ENCODE peak calls at places on chromosomes 5 and 9, in seven cellular contexts. One of them, this sample, is unnamed.

GRCh38 chr5:394671-395155 is 48.3 kb upstream of the EXOC3 start:
- DNase-seq in fibroblast of pulmonary artery: no peak
- DNase-seq in stimulated activated CD8-positive, alpha-beta memory T cell treated with anti-CD3 and anti-CD28 coated beads, Interleukin-7, amount 100 ng/mL, for 4 hours: no peak
- DNase-seq in Daoy: no peak
- DNase-seq in tibial nerve: no peak
- DNase-seq in Peyer's patch: peak; percentile 13
- DNase-seq in ACHN: no peak
- DNase-seq in this sample: no peak

GRCh38 chr9:84991506-84991855 is 322.0 kb downstream of the NTRK2 start:
- DNase-seq in fibroblast of pulmonary artery: no peak
- DNase-seq in stimulated activated CD8-positive, alpha-beta memory T cell treated with anti-CD3 and anti-CD28 coated beads, Interleukin-7, amount 100 ng/mL, for 4 hours: no peak
- DNase-seq in Daoy: no peak
- DNase-seq in tibial nerve: no peak
- DNase-seq in Peyer's patch: no peak
- DNase-seq in ACHN: no peak
- DNase-seq in this sample: no peak

GRCh38 chr5:139711067-139711851 is 63.1 kb downstream of the CXXC5 start:
- DNase-seq in fibroblast of pulmonary artery: no peak
- DNase-seq in stimulated activated CD8-positive, alpha-beta memory T cell treated with anti-CD3 and anti-CD28 coated beads, Interleukin-7, amount 100 ng/mL, for 4 hours: peak; percentile 38
- DNase-seq in Daoy: peak; percentile 92
- DNase-seq in tibial nerve: no peak
- DNase-seq in Peyer's patch: peak; percentile 36
- DNase-seq in ACHN: peak; percentile 66
- DNase-seq in this sample: peak; percentile 23

GRCh38 chr5:111415053-111415452 is 97.3 kb downstream of the STARD4 start:
- DNase-seq in fibroblast of pulmonary artery: no peak
- DNase-seq in stimulated activated CD8-positive, alpha-beta memory T cell treated with anti-CD3 and anti-CD28 coated beads, Interleukin-7, amount 100 ng/mL, for 4 hours: no peak
- DNase-seq in Daoy: no peak
- DNase-seq in tibial nerve: no peak
- DNase-seq in Peyer's patch: no peak
- DNase-seq in ACHN: no peak
- DNase-seq in this sample: no peak

GRCh38 chr5:93006915-93007314 is 574.1 kb downstream of the NR2F1-AS1 start:
- DNase-seq in fibroblast of pulmonary artery: no peak
- DNase-seq in stimulated activated CD8-positive, alpha-beta memory T cell treated with anti-CD3 and anti-CD28 coated beads, Interleukin-7, amount 100 ng/mL, for 4 hours: no peak
- DNase-seq in Daoy: no peak
- DNase-seq in tibial nerve: no peak
- DNase-seq in Peyer's patch: no peak
- DNase-seq in ACHN: no peak
- DNase-seq in this sample: no peak

GRCh38 chr5:21070871-21071270 is 1082.9 kb upstream of the CDH18 start:
- DNase-seq in fibroblast of pulmonary artery: no peak
- DNase-seq in stimulated activated CD8-positive, alpha-beta memory T cell treated with anti-CD3 and anti-CD28 coated beads, Interleukin-7, amount 100 ng/mL, for 4 hours: no peak
- DNase-seq in Daoy: peak; percentile 5
- DNase-seq in tibial nerve: no peak
- DNase-seq in Peyer's patch: no peak
- DNase-seq in ACHN: no peak
- DNase-seq in this sample: no peak

GRCh38 chr5:43469671-43470396 is 13.8 kb downstream of the TMEM267 start:
- DNase-seq in fibroblast of pulmonary artery: no peak
- DNase-seq in stimulated activated CD8-positive, alpha-beta memory T cell treated with anti-CD3 and anti-CD28 coated beads, Interleukin-7, amount 100 ng/mL, for 4 hours: no peak
- DNase-seq in Daoy: no peak
- DNase-seq in tibial nerve: no peak
- DNase-seq in Peyer's patch: no peak
- DNase-seq in ACHN: no peak
- DNase-seq in this sample: no peak

GRCh38 chr9:72315510-72316287 is 49.3 kb downstream of the ZFAND5 start:
- DNase-seq in fibroblast of pulmonary artery: peak; percentile 19
- DNase-seq in stimulated activated CD8-positive, alpha-beta memory T cell treated with anti-CD3 and anti-CD28 coated beads, Interleukin-7, amount 100 ng/mL, for 4 hours: no peak
- DNase-seq in Daoy: peak; percentile 81
- DNase-seq in tibial nerve: peak; percentile 64
- DNase-seq in Peyer's patch: no peak
- DNase-seq in ACHN: peak; percentile 88
- DNase-seq in this sample: no peak

GRCh38 chr5:173310296-173310769 is 17.9 kb downstream of the STC2 start:
- DNase-seq in fibroblast of pulmonary artery: no peak
- DNase-seq in stimulated activated CD8-positive, alpha-beta memory T cell treated with anti-CD3 and anti-CD28 coated beads, Interleukin-7, amount 100 ng/mL, for 4 hours: no peak
- DNase-seq in Daoy: no peak
- DNase-seq in tibial nerve: peak; percentile 36
- DNase-seq in Peyer's patch: no peak
- DNase-seq in ACHN: no peak
- DNase-seq in this sample: no peak

GRCh38 chr9:109498195-109499060 is at the start of gene PTPN3:
- DNase-seq in fibroblast of pulmonary artery: no peak
- DNase-seq in stimulated activated CD8-positive, alpha-beta memory T cell treated with anti-CD3 and anti-CD28 coated beads, Interleukin-7, amount 100 ng/mL, for 4 hours: no peak
- DNase-seq in Daoy: peak; percentile 65
- DNase-seq in tibial nerve: no peak
- DNase-seq in Peyer's patch: no peak
- DNase-seq in ACHN: peak; percentile 41
- DNase-seq in this sample: peak; percentile 44

GRCh38 chr5:43227655-43228054 is 35.6 kb downstream of the NIM1K start:
- DNase-seq in fibroblast of pulmonary artery: peak; percentile 78
- DNase-seq in stimulated activated CD8-positive, alpha-beta memory T cell treated with anti-CD3 and anti-CD28 coated beads, Interleukin-7, amount 100 ng/mL, for 4 hours: no peak
- DNase-seq in Daoy: peak; percentile 17
- DNase-seq in tibial nerve: no peak
- DNase-seq in Peyer's patch: no peak
- DNase-seq in ACHN: peak; percentile 49
- DNase-seq in this sample: peak; percentile 72

GRCh38 chr5:74483001-74483400 is 157.5 kb downstream of the ENC1 start:
- DNase-seq in fibroblast of pulmonary artery: no peak
- DNase-seq in stimulated activated CD8-positive, alpha-beta memory T cell treated with anti-CD3 and anti-CD28 coated beads, Interleukin-7, amount 100 ng/mL, for 4 hours: no peak
- DNase-seq in Daoy: no peak
- DNase-seq in tibial nerve: no peak
- DNase-seq in Peyer's patch: no peak
- DNase-seq in ACHN: no peak
- DNase-seq in this sample: no peak

GRCh38 chr5:139523635-139524445 is 37.3 kb upstream of the UBE2D2 start:
- DNase-seq in fibroblast of pulmonary artery: no peak
- DNase-seq in stimulated activated CD8-positive, alpha-beta memory T cell treated with anti-CD3 and anti-CD28 coated beads, Interleukin-7, amount 100 ng/mL, for 4 hours: no peak
- DNase-seq in Daoy: no peak
- DNase-seq in tibial nerve: no peak
- DNase-seq in Peyer's patch: no peak
- DNase-seq in ACHN: no peak
- DNase-seq in this sample: no peak

GRCh38 chr9:22103650-22104575 is 94.8 kb upstream of the CDKN2B start:
- DNase-seq in fibroblast of pulmonary artery: peak; percentile 88
- DNase-seq in stimulated activated CD8-positive, alpha-beta memory T cell treated with anti-CD3 and anti-CD28 coated beads, Interleukin-7, amount 100 ng/mL, for 4 hours: no peak
- DNase-seq in Daoy: no peak
- DNase-seq in tibial nerve: no peak
- DNase-seq in Peyer's patch: no peak
- DNase-seq in ACHN: peak; percentile 68
- DNase-seq in this sample: no peak

GRCh38 chr5:146718628-146719027 is 159.9 kb downstream of the PPP2R2B start:
- DNase-seq in fibroblast of pulmonary artery: no peak
- DNase-seq in stimulated activated CD8-positive, alpha-beta memory T cell treated with anti-CD3 and anti-CD28 coated beads, Interleukin-7, amount 100 ng/mL, for 4 hours: no peak
- DNase-seq in Daoy: no peak
- DNase-seq in tibial nerve: no peak
- DNase-seq in Peyer's patch: no peak
- DNase-seq in ACHN: no peak
- DNase-seq in this sample: no peak

GRCh38 chr9:6218099-6218502 is 2.5 kb downstream of the IL33 start:
- DNase-seq in fibroblast of pulmonary artery: peak; percentile 97
- DNase-seq in stimulated activated CD8-positive, alpha-beta memory T cell treated with anti-CD3 and anti-CD28 coated beads, Interleukin-7, amount 100 ng/mL, for 4 hours: no peak
- DNase-seq in Daoy: no peak
- DNase-seq in tibial nerve: peak; percentile 36
- DNase-seq in Peyer's patch: no peak
- DNase-seq in ACHN: no peak
- DNase-seq in this sample: peak; percentile 95

GRCh38 chr5:109748545-109748944 is 58.8 kb downstream of the MAN2A1 start:
- DNase-seq in fibroblast of pulmonary artery: no peak
- DNase-seq in stimulated activated CD8-positive, alpha-beta memory T cell treated with anti-CD3 and anti-CD28 coated beads, Interleukin-7, amount 100 ng/mL, for 4 hours: no peak
- DNase-seq in Daoy: no peak
- DNase-seq in tibial nerve: no peak
- DNase-seq in Peyer's patch: no peak
- DNase-seq in ACHN: no peak
- DNase-seq in this sample: no peak

GRCh38 chr5:10546186-10546585 is 17.7 kb upstream of the ANKRD33B start:
- DNase-seq in fibroblast of pulmonary artery: no peak
- DNase-seq in stimulated activated CD8-positive, alpha-beta memory T cell treated with anti-CD3 and anti-CD28 coated beads, Interleukin-7, amount 100 ng/mL, for 4 hours: no peak
- DNase-seq in Daoy: no peak
- DNase-seq in tibial nerve: no peak
- DNase-seq in Peyer's patch: no peak
- DNase-seq in ACHN: no peak
- DNase-seq in this sample: no peak

GRCh38 chr5:58462154-58462553 is 2.3 kb upstream of the PLK2 start:
- DNase-seq in fibroblast of pulmonary artery: peak; percentile 48
- DNase-seq in stimulated activated CD8-positive, alpha-beta memory T cell treated with anti-CD3 and anti-CD28 coated beads, Interleukin-7, amount 100 ng/mL, for 4 hours: no peak
- DNase-seq in Daoy: no peak
- DNase-seq in tibial nerve: no peak
- DNase-seq in Peyer's patch: no peak
- DNase-seq in ACHN: peak; percentile 89
- DNase-seq in this sample: peak; percentile 88

GRCh38 chr9:122719218-122719617 is 4.6 kb upstream of the OR1L4 start:
- DNase-seq in fibroblast of pulmonary artery: no peak
- DNase-seq in stimulated activated CD8-positive, alpha-beta memory T cell treated with anti-CD3 and anti-CD28 coated beads, Interleukin-7, amount 100 ng/mL, for 4 hours: no peak
- DNase-seq in Daoy: no peak
- DNase-seq in tibial nerve: no peak
- DNase-seq in Peyer's patch: no peak
- DNase-seq in ACHN: no peak
- DNase-seq in this sample: no peak

This sample was measured in lung microvascular endothelial cell.